ENCODE peak calls at places on chromosome 4, in four cellular contexts. G, J, L and P are unnamed samples.

GRCh38 chr4:173782660-173783059 is 252.6 kb upstream of the HAND2 start:
- DNase-seq in G (no peak), L (no peak), J (no peak), P (no peak)

GRCh38 chr4:7806724-7807123 is 132.9 kb downstream of the AFAP1 start:
- DNase-seq in G (no peak), J (no peak), L (no peak), P (no peak)

GRCh38 chr4:31104033-31104432 is 383.9 kb downstream of the PCDH7 start:
- DNase-seq in G (no peak), L (no peak), J (no peak), P (no peak)

GRCh38 chr4:41319553-41319952 is 62.8 kb downstream of the UCHL1 start:
- DNase-seq in L (no peak), J (no peak), G (peak), P (no peak)

GRCh38 chr4:168540865-168541607 is 44.2 kb downstream of the PALLD start:
- DNase-seq in J (no peak), L (no peak), G (no peak), P (no peak)

GRCh38 chr4:54737421-54737820 is 79.7 kb downstream of the KIT start:
- DNase-seq in L (no peak), G (no peak), J (no peak), P (no peak)

GRCh38 chr4:8840006-8840793 is 31.4 kb downstream of the HMX1 start:
- DNase-seq in J (no peak), L (peak), G (no peak), P (no peak)

GRCh38 chr4:138706206-138706605 is 309.4 kb upstream of the NOCT start:
- DNase-seq in J (no peak), L (no peak), G (no peak), P (no peak)

GRCh38 chr4:76486588-76487276 is 51.7 kb downstream of the SHROOM3 start:
- DNase-seq in J (no peak), L (no peak), G (no peak), P (no peak)

GRCh38 chr4:64417974-64418373 is 8.7 kb upstream of the TECRL start:
- DNase-seq in G (no peak), L (no peak), J (no peak), P (no peak)

GRCh38 chr4:139154952-139155557 is 22.0 kb downstream of the ELF2 start:
- DNase-seq in J (no peak), L (no peak), G (no peak), P (no peak)

GRCh38 chr4:26275261-26275660 is 45.6 kb upstream of the RBPJ start:
- DNase-seq in L (no peak), G (no peak), J (no peak), P (no peak)
- TF ChIP-seq POLR2A in L (no peak), G (no peak), J (no peak), P (no peak)

DNA sequence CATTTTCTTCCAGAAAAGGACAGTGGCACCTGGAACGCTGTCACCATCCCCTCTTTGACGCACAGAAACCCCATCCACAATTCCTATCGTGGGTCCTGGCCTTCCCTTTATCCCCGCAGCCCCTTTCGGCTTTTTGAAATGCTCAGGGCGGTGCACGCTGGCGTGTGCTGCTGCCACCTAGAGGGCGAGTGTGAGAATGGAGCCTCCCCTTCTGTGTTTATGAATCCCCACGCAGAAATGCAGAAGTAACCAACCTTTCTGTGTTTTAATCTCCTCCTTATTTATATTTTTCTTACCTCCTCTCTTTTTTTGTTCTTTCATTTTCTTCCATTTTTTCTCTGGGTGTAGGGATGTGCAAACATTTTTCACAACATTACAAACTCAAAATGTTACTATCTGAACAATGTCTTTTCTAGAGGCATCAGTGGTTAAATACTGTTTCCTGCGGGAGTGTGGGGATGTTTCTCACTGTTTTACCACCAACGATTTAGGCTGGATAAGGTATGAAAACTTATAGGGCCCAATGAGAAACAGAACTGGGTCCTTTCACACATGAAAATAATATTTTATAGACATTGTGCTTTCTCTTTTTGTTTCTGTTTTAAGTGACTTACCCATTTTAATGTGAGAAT is 50.0 kb downstream of the TMA16 start:
- DNase-seq in G (no peak), L (peak), J (peak), P (no peak)
- TF ChIP-seq CTCF in G (peak), L (peak), J (peak), P (peak)

DNA sequence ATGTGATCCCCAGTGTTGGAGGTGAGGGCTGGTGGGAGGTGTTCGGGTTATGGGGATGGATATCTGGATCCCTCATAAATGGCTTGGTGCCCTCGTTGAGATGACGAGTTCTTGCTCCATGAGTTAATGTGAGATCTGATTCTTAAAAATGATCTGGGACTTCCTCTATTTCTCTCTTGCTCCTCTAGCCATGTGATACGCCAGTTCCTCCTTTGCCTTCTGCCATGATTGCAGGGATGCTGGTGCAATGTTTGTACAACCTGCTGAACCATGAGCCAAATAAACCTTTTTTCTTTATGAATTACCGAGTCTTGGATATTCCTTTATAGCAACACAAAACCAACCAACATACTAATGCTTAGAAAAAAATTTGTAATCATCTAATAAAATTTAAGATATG is 56.6 kb downstream of the STAP1 start:
- DNase-seq in J (no peak), L (no peak), G (no peak), P (no peak)
- TF ChIP-seq POLR2AphosphoS5 in J (no peak), L (no peak), G (no peak), P (no peak)

DNA sequence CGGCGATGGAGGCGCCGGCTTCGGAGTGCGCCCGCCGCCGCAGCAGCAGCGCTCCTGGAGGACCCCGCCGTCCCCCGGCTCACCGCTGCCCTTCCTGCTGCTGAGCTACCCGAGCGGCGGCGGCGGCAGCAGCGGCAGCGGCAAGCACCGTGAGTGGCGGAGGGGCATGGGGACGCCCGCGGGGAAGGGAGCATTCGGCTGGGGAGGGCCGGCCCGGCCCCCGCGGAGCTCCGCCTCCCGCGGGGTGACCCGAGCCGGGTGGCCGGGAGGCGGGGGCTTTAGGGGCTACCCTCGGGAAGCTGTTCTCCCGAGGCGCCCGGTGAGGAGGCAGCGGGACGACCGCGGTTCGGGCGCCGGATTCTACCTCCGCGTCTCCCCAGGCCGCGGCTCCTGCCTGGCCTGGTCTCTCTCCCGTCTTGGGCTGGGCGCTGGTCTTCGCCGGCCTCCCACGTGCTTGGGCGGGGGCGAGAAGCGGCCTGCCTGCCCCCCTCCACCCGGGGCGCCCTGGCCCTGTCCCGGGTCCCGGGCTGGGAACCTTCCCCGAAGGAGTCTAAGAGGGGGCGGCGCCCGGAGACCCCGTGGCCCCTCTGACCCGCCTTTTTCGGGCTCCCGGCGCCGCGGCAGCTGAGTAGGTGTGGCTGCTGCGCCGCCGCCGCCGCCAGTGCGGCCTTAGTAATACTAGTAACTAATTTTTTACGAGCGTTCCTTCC is 16.5 kb upstream of the RUFY3 start:
- DNase-seq in G (peak), L (peak), J (peak), P (no peak)
- TF ChIP-seq POLR2A in G (no peak), L (no peak), J (peak), P (no peak)

GRCh38 chr4:161252520-161253141 is 911.2 kb downstream of the FSTL5 start:
- DNase-seq in L (no peak), J (no peak), G (no peak), P (no peak)

GRCh38 chr4:161260819-161261218 is 903.0 kb downstream of the FSTL5 start:
- DNase-seq in J (no peak), L (no peak), G (no peak), P (no peak)

GRCh38 chr4:161256172-161256571 is 907.6 kb downstream of the FSTL5 start:
- DNase-seq in G (no peak), J (no peak), L (no peak), P (no peak)

GRCh38 chr4:161254375-161254774 is 909.4 kb downstream of the FSTL5 start:
- DNase-seq in J (no peak), L (no peak), G (no peak), P (no peak)

DNA sequence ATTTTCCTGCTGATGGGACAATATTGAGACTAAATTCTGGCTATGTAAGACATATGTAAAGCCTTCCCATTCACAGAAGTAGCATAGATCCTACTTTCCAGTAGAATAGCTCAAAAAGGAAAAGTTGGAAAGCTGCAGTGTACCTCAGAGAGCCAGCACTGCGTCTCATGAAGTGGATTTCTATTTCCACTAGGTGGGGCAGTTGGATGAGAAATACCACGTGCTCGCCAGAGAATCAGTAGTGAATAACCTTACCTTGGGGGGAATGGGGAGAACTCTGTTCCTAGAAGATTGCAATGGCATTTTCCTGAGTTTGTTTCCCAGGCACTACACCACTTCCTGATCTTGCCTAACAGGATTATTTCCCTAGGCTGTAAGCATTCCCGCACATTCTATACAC is 907.1 kb downstream of the FSTL5 start:
- DNase-seq in G (no peak), J (no peak), L (no peak), P (no peak)
- TF ChIP-seq CTCF in G (no peak), J (no peak), L (peak), P (no peak)

DNA sequence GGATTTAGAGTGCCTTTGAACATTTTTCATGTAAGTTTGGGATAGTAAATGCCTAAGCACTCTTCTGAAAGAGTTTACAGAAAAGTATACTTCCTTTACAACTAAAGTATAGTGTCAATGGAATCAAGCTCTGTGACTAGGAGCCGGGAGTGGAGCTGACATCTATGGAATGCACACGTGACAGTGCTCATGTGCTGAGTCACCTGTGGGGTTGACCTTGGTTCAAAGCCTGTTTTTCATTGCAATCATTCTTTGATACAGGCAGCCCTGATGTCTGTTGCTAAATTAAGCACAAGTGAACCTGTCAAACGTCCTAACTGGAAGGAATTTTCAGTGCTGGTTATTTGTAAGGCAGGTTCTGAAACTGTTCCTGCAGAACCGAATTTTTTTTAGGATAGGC is 82.5 kb downstream of the GPAT3 start:
- DNase-seq in L (no peak), G (no peak), J (peak), P (no peak)
- TF ChIP-seq POLR2AphosphoS5 in L (no peak), G (no peak), J (no peak), P (peak)

GRCh38 chr4:183505556-183506388 is 914 bp downstream of the ING2 start:
- DNase-seq in G (peak), J (peak), L (peak), P (no peak)
- TF ChIP-seq POLR2A in G (peak), J (peak), L (peak), P (no peak)

DNA sequence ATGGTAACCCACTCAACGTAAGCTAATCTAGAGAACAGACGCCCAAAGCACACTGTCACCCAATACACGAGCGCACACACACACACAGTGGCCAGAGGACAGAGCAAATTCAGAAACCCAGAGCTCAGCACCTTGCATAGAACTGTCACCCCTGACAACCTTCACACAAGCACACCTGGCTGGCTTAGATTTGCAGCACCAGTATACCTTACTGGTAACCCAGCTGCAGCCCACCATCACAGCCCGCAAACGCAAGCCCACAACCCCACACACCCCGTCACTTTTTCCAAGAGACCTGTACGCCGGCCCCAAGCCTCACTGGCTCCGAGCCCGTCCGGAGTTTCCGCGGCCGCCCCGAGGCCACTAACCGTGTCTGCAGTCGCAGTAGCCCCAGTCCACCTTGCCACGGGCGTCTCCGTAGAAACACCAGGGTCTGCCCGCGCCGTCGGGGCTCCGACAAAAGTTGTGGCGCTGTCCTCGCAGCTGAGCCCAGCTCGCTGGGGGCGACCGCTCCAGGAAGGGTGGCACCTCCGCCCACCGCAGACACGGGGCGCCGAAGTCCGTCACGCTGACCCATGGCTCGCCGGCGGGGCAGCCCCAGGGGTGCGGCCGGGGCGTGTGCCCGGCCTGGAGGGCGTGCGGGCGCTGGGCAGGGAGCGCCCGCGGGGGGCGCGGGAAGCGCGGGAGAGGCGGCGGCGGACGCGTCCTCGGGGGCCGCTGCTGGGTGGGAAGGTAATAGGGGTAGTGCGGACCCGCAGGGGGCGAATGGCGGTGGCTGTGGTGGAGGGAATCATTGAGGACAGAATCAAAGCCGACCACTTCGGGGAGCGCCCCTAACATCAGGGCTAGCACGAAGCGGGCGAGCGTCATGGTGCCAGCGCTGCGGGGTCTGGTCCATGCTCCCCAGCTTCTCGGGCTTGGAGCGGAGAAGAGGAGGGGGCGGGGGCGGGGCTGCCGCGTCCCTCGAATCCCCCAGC is 664 bp downstream of the PRSS12 start:
- DNase-seq in J (no peak), L (peak), G (no peak), P (no peak)
- TF ChIP-seq CTCF in J (no peak), L (no peak), G (no peak), P (no peak)